ENCODE peak calls at places on chromosomes 1 and 21, in six cellular contexts. I is naive thymus-derived CD4-positive, alpha-beta T cell; H is NCI-H1436; D is cardiac muscle cell; J is lung; L is heart left ventricle. U is an unnamed sample.

GRCh38 chr1:209817691-209818090 is 10.1 kb upstream of the UTP25 start:
- DNase-seq in H (no peak), L (no peak), I (no peak), D (no peak), J (no peak), U (no peak)

GRCh38 chr1:158149577-158150269 is 31.0 kb upstream of the CD1D start:
- DNase-seq in H (no peak), I (peak), L (peak), J (peak), D (peak), U (peak)

GRCh38 chr1:77560741-77561140 is 121.7 kb downstream of the ZZZ3 start:
- DNase-seq in J (no peak), L (no peak), H (no peak), I (no peak), D (no peak), U (no peak)

GRCh38 chr1:78254517-78254916 is 208.8 kb downstream of the GIPC2 start:
- DNase-seq in D (no peak), H (no peak), J (no peak), L (no peak), I (no peak), U (no peak)

GRCh38 chr1:11772458-11772857 is 10.5 kb downstream of the C1orf167 start:
- DNase-seq in D (no peak), L (no peak), H (peak), J (no peak), I (no peak), U (no peak)

GRCh38 chr1:82722608-82723007 is 921.9 kb downstream of the ADGRL2 start:
- DNase-seq in D (no peak), H (no peak), L (no peak), I (no peak), J (no peak), U (no peak)

GRCh38 chr21:45818904-45819285 is 162.7 kb upstream of the COL6A1 start:
- DNase-seq in H (no peak), J (no peak), I (peak), L (no peak), D (no peak), U (no peak)

GRCh38 chr1:222071313-222071886 is 329.5 kb upstream of the DUSP10 start:
- DNase-seq in J (no peak), L (no peak), H (no peak), D (peak), I (no peak), U (no peak)

GRCh38 chr1:160665330-160666078 is 18.7 kb upstream of the SLAMF1 start:
- DNase-seq in D (no peak), I (no peak), L (peak), H (no peak), J (peak), U (no peak)

GRCh38 chr1:16022393-16022792 is 557 bp downstream of the CLCNKA start:
- DNase-seq in J (no peak), D (no peak), L (no peak), H (no peak), I (no peak), U (no peak)

GRCh38 chr21:21165063-21165645 is 166.9 kb downstream of the NCAM2 start:
- DNase-seq in H (no peak), I (no peak), L (no peak), J (no peak), D (no peak), U (peak)

GRCh38 chr1:235011064-235011598 is 117.5 kb downstream of the TOMM20 start:
- DNase-seq in H (no peak), D (no peak), J (no peak), I (no peak), L (no peak), U (no peak)

GRCh38 chr1:26574690-26575349 is 45.3 kb downstream of the RPS6KA1 start:
- DNase-seq in L (no peak), I (no peak), J (peak), H (no peak), D (no peak), U (no peak)

GRCh38 chr21:36949171-36950141 is 17.0 kb downstream of the HLCS start:
- DNase-seq in D (no peak), H (no peak), L (no peak), I (no peak), J (no peak), U (no peak)

GRCh38 chr1:147892216-147892615 is 10.4 kb upstream of the GJA8 start:
- DNase-seq in D (peak), I (no peak), H (no peak), J (no peak), L (no peak), U (no peak)

GRCh38 chr1:31069392-31069791 is 3.9 kb upstream of the PUM1 start:
- DNase-seq in I (no peak), H (no peak), J (no peak), L (no peak), D (no peak), U (no peak)

GRCh38 chr1:209768354-209768774 is 12.5 kb downstream of the TRAF3IP3 start:
- DNase-seq in H (no peak), D (no peak), J (no peak), I (peak), L (no peak), U (no peak)

GRCh38 chr1:151060241-151061011 is at the start of gene MLLT11:
- DNase-seq in J (no peak), H (peak), L (no peak), I (no peak), D (peak), U (peak)

GRCh38 chr1:223531742-223532341 is 133.7 kb downstream of the CAPN8 start:
- DNase-seq in I (peak), L (no peak), H (peak), J (peak), D (peak), U (peak)

GRCh38 chr1:154767315-154768240 is 102.5 kb downstream of the KCNN3 start:
- DNase-seq in L (no peak), I (no peak), H (no peak), D (no peak), J (no peak), U (no peak)

GRCh38 chr1:17274186-17275170 is 25.6 kb downstream of the PADI3 start:
- DNase-seq in L (no peak), D (peak), I (peak), J (no peak), H (no peak), U (peak)

GRCh38 chr1:60828944-60829343 is 253.4 kb upstream of the NFIA start:
- DNase-seq in J (no peak), D (no peak), L (no peak), H (no peak), I (no peak), U (no peak)

GRCh38 chr1:43764581-43764980 is 57.2 kb downstream of the ST3GAL3 start:
- DNase-seq in L (no peak), I (no peak), J (no peak), D (peak), H (no peak), U (no peak)

GRCh38 chr1:38129971-38130370 is 83.4 kb upstream of the POU3F1 start:
- DNase-seq in D (no peak), I (no peak), L (no peak), H (no peak), J (no peak), U (no peak)

GRCh38 chr1:118186026-118186425 is 998 bp upstream of the SPAG17 start:
- DNase-seq in L (no peak), D (no peak), H (no peak), I (no peak), J (no peak), U (no peak)

GRCh38 chr1:28955930-28956552 is 41.7 kb downstream of the EPB41 start:
- DNase-seq in L (no peak), I (no peak), H (peak), D (no peak), J (no peak), U (no peak)

GRCh38 chr1:10046356-10047085 is 13.8 kb downstream of the UBE4B start:
- DNase-seq in D (no peak), H (no peak), J (no peak), I (no peak), L (no peak), U (no peak)

GRCh38 chr1:229098903-229099578 is 171.9 kb upstream of the RAB4A start:
- DNase-seq in L (no peak), H (no peak), J (no peak), D (no peak), I (no peak), U (no peak)

GRCh38 chr1:201730611-201731010 is 98.3 kb upstream of the IPO9 start:
- DNase-seq in J (no peak), I (no peak), L (no peak), D (no peak), H (no peak), U (no peak)

GRCh38 chr1:77473690-77474089 is 191.9 kb downstream of the AK5 start:
- DNase-seq in D (no peak), J (no peak), I (no peak), L (no peak), H (no peak), U (no peak)

GRCh38 chr21:44090332-44090731 is 16.9 kb upstream of the PWP2 start:
- DNase-seq in J (peak), I (no peak), D (no peak), H (no peak), L (no peak), U (no peak)

GRCh38 chr1:153429266-153430165 is 13.2 kb downstream of the S100A7A start:
- DNase-seq in J (no peak), L (no peak), D (no peak), I (no peak), H (peak), U (no peak)

GRCh38 chr1:151526735-151527520 is 13.2 kb upstream of the TUFT1 start:
- DNase-seq in L (no peak), I (no peak), H (no peak), J (no peak), D (no peak), U (no peak)

GRCh38 chr1:153375511-153375910 is at the start of gene S100A12:
- DNase-seq in I (no peak), D (no peak), J (no peak), H (no peak), L (no peak), U (no peak)

GRCh38 chr21:45427331-45428271 is 22.6 kb downstream of the COL18A1 start:
- DNase-seq in I (no peak), L (peak), D (no peak), J (no peak), H (no peak), U (no peak)

GRCh38 chr1:20037877-20038276 is 32.1 kb upstream of the PLA2G5 start:
- DNase-seq in I (no peak), D (no peak), J (no peak), H (no peak), L (no peak), U (no peak)

U was measured in SK-N-DZ.